ENCODE peak calls at places on chromosome 22, in four cellular contexts. One of them, this sample, is unnamed.

GRCh38 chr22:17205432-17205831 is 13.8 kb downstream of the ADA2 start:
- DNase-seq in effector memory CD4-positive, alpha-beta T cell: no peak
- DNase-seq in CD4-positive, CD25-positive, alpha-beta regulatory T cell: no peak
- DNase-seq in AG04450: no peak
- DNase-seq in this sample: no peak

GRCh38 chr22:24105018-24105360 is 76.3 kb upstream of the SUSD2 start:
- DNase-seq in CD4-positive, CD25-positive, alpha-beta regulatory T cell: no peak
- DNase-seq in AG04450: no peak
- DNase-seq in effector memory CD4-positive, alpha-beta T cell: no peak
- DNase-seq in this sample: no peak

GRCh38 chr22:24836282-24836681 is 30.3 kb downstream of the SGSM1 start:
- DNase-seq in AG04450: no peak
- DNase-seq in effector memory CD4-positive, alpha-beta T cell: no peak
- DNase-seq in CD4-positive, CD25-positive, alpha-beta regulatory T cell: no peak
- DNase-seq in this sample: no peak

GRCh38 chr22:39656495-39657490 is 86.2 kb downstream of the CACNA1I start:
- DNase-seq in AG04450: no peak
- DNase-seq in CD4-positive, CD25-positive, alpha-beta regulatory T cell: no peak
- DNase-seq in effector memory CD4-positive, alpha-beta T cell: no peak
- DNase-seq in this sample: no peak

GRCh38 chr22:17785185-17786184 is 11.2 kb upstream of the BID start:
- DNase-seq in effector memory CD4-positive, alpha-beta T cell: peak; percentile 53
- DNase-seq in CD4-positive, CD25-positive, alpha-beta regulatory T cell: peak; percentile 49
- DNase-seq in AG04450: no peak
- DNase-seq in this sample: no peak

GRCh38 chr22:36288571-36289405 is 35.9 kb downstream of the APOL1 start:
- DNase-seq in CD4-positive, CD25-positive, alpha-beta regulatory T cell: no peak
- DNase-seq in effector memory CD4-positive, alpha-beta T cell: no peak
- DNase-seq in AG04450: no peak
- DNase-seq in this sample: no peak

GRCh38 chr22:37777122-37777687 is 30.5 kb upstream of the GCAT start:
- DNase-seq in CD4-positive, CD25-positive, alpha-beta regulatory T cell: no peak
- DNase-seq in AG04450: peak; percentile 55
- DNase-seq in effector memory CD4-positive, alpha-beta T cell: no peak
- DNase-seq in this sample: no peak

GRCh38 chr22:29031236-29031982 is 30.2 kb downstream of the C22orf31 start:
- DNase-seq in CD4-positive, CD25-positive, alpha-beta regulatory T cell: no peak
- DNase-seq in effector memory CD4-positive, alpha-beta T cell: no peak
- DNase-seq in AG04450: peak; percentile 79
- DNase-seq in this sample: peak; percentile 52

GRCh38 chr22:40204331-40205116 is 26.8 kb downstream of the TNRC6B start:
- DNase-seq in AG04450: no peak
- DNase-seq in effector memory CD4-positive, alpha-beta T cell: no peak
- DNase-seq in CD4-positive, CD25-positive, alpha-beta regulatory T cell: no peak
- DNase-seq in this sample: no peak

GRCh38 chr22:32723632-32724031 is 77.9 kb upstream of the TIMP3 start:
- DNase-seq in effector memory CD4-positive, alpha-beta T cell: no peak
- DNase-seq in CD4-positive, CD25-positive, alpha-beta regulatory T cell: no peak
- DNase-seq in AG04450: peak; percentile 83
- DNase-seq in this sample: no peak

GRCh38 chr22:21963790-21964211 is 11.2 kb upstream of the PPM1F start:
- DNase-seq in effector memory CD4-positive, alpha-beta T cell: no peak
- DNase-seq in AG04450: no peak
- DNase-seq in CD4-positive, CD25-positive, alpha-beta regulatory T cell: no peak
- DNase-seq in this sample: no peak

GRCh38 chr22:38097557-38098409 is 12.7 kb downstream of the BAIAP2L2 start:
- DNase-seq in effector memory CD4-positive, alpha-beta T cell: no peak
- DNase-seq in AG04450: no peak
- DNase-seq in CD4-positive, CD25-positive, alpha-beta regulatory T cell: no peak
- DNase-seq in this sample: no peak

GRCh38 chr22:29907753-29908515 is 25.0 kb downstream of the MTMR3 start:
- DNase-seq in AG04450: peak; percentile 96
- DNase-seq in effector memory CD4-positive, alpha-beta T cell: no peak
- DNase-seq in CD4-positive, CD25-positive, alpha-beta regulatory T cell: no peak
- DNase-seq in this sample: no peak

GRCh38 chr22:38955926-38956325 is 1.5 kb upstream of the APOBEC3A start:
- DNase-seq in CD4-positive, CD25-positive, alpha-beta regulatory T cell: no peak
- DNase-seq in AG04450: no peak
- DNase-seq in effector memory CD4-positive, alpha-beta T cell: no peak
- DNase-seq in this sample: no peak

GRCh38 chr22:48720662-48721393 is 1106.8 kb downstream of the BRD1 start:
- DNase-seq in effector memory CD4-positive, alpha-beta T cell: no peak
- DNase-seq in AG04450: no peak
- DNase-seq in CD4-positive, CD25-positive, alpha-beta regulatory T cell: no peak
- DNase-seq in this sample: no peak

GRCh38 chr22:29825578-29825977 is 12.5 kb downstream of the ASCC2 start:
- DNase-seq in effector memory CD4-positive, alpha-beta T cell: no peak
- DNase-seq in CD4-positive, CD25-positive, alpha-beta regulatory T cell: no peak
- DNase-seq in AG04450: no peak
- DNase-seq in this sample: no peak

GRCh38 chr22:27804683-27805297 is 3.2 kb upstream of the MN1 start:
- DNase-seq in AG04450: peak; percentile 16
- DNase-seq in effector memory CD4-positive, alpha-beta T cell: no peak
- DNase-seq in CD4-positive, CD25-positive, alpha-beta regulatory T cell: no peak
- DNase-seq in this sample: no peak

GRCh38 chr22:30435674-30436126 is 10.1 kb downstream of the MTFP1 start:
- DNase-seq in effector memory CD4-positive, alpha-beta T cell: peak; percentile 73
- DNase-seq in CD4-positive, CD25-positive, alpha-beta regulatory T cell: peak; percentile 83
- DNase-seq in AG04450: no peak
- DNase-seq in this sample: no peak

GRCh38 chr22:29625090-29625825 is 21.8 kb downstream of the NF2 start:
- DNase-seq in CD4-positive, CD25-positive, alpha-beta regulatory T cell: peak; percentile 13
- DNase-seq in AG04450: no peak
- DNase-seq in effector memory CD4-positive, alpha-beta T cell: peak; percentile 12
- DNase-seq in this sample: peak; percentile 11

GRCh38 chr22:31136711-31137110 is 3.6 kb downstream of the PLA2G3 start:
- DNase-seq in AG04450: no peak
- DNase-seq in effector memory CD4-positive, alpha-beta T cell: no peak
- DNase-seq in CD4-positive, CD25-positive, alpha-beta regulatory T cell: no peak
- DNase-seq in this sample: no peak

GRCh38 chr22:17091851-17092250 is 7.1 kb downstream of the IL17RA start:
- DNase-seq in effector memory CD4-positive, alpha-beta T cell: no peak
- DNase-seq in CD4-positive, CD25-positive, alpha-beta regulatory T cell: no peak
- DNase-seq in AG04450: no peak
- DNase-seq in this sample: no peak

GRCh38 chr22:36226189-36226588 is 13.1 kb downstream of the APOL2 start:
- DNase-seq in AG04450: no peak
- DNase-seq in effector memory CD4-positive, alpha-beta T cell: no peak
- DNase-seq in CD4-positive, CD25-positive, alpha-beta regulatory T cell: no peak
- DNase-seq in this sample: no peak

GRCh38 chr22:33780761-33781160 is 139.5 kb downstream of the LARGE1 start:
- DNase-seq in CD4-positive, CD25-positive, alpha-beta regulatory T cell: no peak
- DNase-seq in effector memory CD4-positive, alpha-beta T cell: no peak
- DNase-seq in AG04450: no peak
- DNase-seq in this sample: no peak

GRCh38 chr22:38830026-38830844 is 13.6 kb downstream of the NPTXR start:
- DNase-seq in effector memory CD4-positive, alpha-beta T cell: no peak
- DNase-seq in CD4-positive, CD25-positive, alpha-beta regulatory T cell: no peak
- DNase-seq in AG04450: no peak
- DNase-seq in this sample: no peak

GRCh38 chr22:23608583-23608982 is 23.5 kb downstream of the DRICH1 start:
- DNase-seq in CD4-positive, CD25-positive, alpha-beta regulatory T cell: no peak
- DNase-seq in AG04450: no peak
- DNase-seq in effector memory CD4-positive, alpha-beta T cell: no peak
- DNase-seq in this sample: peak; percentile 22

GRCh38 chr22:46994983-46995382 is 232.5 kb downstream of the TBC1D22A start:
- DNase-seq in AG04450: no peak
- DNase-seq in CD4-positive, CD25-positive, alpha-beta regulatory T cell: no peak
- DNase-seq in effector memory CD4-positive, alpha-beta T cell: no peak
- DNase-seq in this sample: no peak

GRCh38 chr22:46995501-46996360 is 233.3 kb downstream of the TBC1D22A start:
- DNase-seq in effector memory CD4-positive, alpha-beta T cell: no peak
- DNase-seq in AG04450: no peak
- DNase-seq in CD4-positive, CD25-positive, alpha-beta regulatory T cell: no peak
- DNase-seq in this sample: no peak

GRCh38 chr22:46998346-46998745 is 235.9 kb downstream of the TBC1D22A start:
- DNase-seq in AG04450: no peak
- DNase-seq in CD4-positive, CD25-positive, alpha-beta regulatory T cell: no peak
- DNase-seq in effector memory CD4-positive, alpha-beta T cell: no peak
- DNase-seq in this sample: no peak

GRCh38 chr22:46996595-46997310 is 234.3 kb downstream of the TBC1D22A start:
- DNase-seq in effector memory CD4-positive, alpha-beta T cell: no peak
- DNase-seq in AG04450: no peak
- DNase-seq in CD4-positive, CD25-positive, alpha-beta regulatory T cell: no peak
- DNase-seq in this sample: no peak

DNA sequence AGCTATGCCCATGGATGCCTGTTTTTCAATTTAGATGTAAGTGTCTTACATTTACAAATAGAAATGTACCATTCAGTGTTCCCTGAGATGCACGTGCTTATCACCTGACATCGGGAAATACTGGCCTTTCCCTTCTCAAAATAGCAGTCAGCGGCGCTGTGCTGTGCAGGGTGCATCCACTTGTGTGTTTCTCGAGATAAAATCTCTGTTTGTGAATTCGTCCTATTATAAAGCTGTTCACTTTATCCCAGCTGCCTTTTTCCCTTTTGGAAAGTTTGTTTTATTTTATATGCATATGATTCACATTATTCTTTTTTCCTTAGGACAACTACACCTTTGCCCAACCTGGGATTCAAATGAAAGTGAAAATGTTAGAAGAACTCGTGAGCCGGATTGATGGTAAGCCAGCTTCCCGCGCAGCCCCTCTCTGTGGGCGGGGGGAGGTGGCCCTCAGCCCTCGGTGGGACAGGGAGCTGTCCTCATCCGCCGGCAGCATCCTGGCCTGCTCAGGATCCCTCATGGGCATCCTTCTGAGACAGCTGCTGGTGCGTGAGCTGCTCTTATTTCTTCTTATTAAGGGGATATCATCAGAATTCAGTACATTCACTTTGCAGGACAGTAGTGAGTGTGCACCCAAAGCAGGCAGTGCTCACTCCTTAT is 235.0 kb downstream of the TBC1D22A start:
- DNase-seq in effector memory CD4-positive, alpha-beta T cell: no peak
- DNase-seq in CD4-positive, CD25-positive, alpha-beta regulatory T cell: no peak
- DNase-seq in AG04450: no peak
- DNase-seq in this sample: no peak
- H3K4me3 ChIP-seq in effector memory CD4-positive, alpha-beta T cell: no peak overlapping the region
- H3K4me3 ChIP-seq in CD4-positive, CD25-positive, alpha-beta regulatory T cell: no peak overlapping the region
- H3K4me3 ChIP-seq in AG04450: no peak overlapping the region
- H3K4me3 ChIP-seq in this sample: no peak overlapping the region

GRCh38 chr22:19723165-19723989 is at the start of gene GP1BB:
- DNase-seq in effector memory CD4-positive, alpha-beta T cell: no peak
- DNase-seq in CD4-positive, CD25-positive, alpha-beta regulatory T cell: no peak
- DNase-seq in AG04450: no peak
- DNase-seq in this sample: no peak
- H3K4me3 ChIP-seq in effector memory CD4-positive, alpha-beta T cell: no peak within 1 kb of the TSS
- H3K4me3 ChIP-seq in CD4-positive, CD25-positive, alpha-beta regulatory T cell: no peak within 1 kb of the TSS
- H3K4me3 ChIP-seq in AG04450: no peak within 1 kb of the TSS
- H3K4me3 ChIP-seq in this sample: no peak within 1 kb of the TSS

GRCh38 chr22:43078522-43078921 is 10.7 kb downstream of the TTLL1 start:
- DNase-seq in effector memory CD4-positive, alpha-beta T cell: no peak
- DNase-seq in AG04450: no peak
- DNase-seq in CD4-positive, CD25-positive, alpha-beta regulatory T cell: no peak
- DNase-seq in this sample: no peak
- H3K4me3 ChIP-seq in effector memory CD4-positive, alpha-beta T cell: no peak overlapping the region
- H3K4me3 ChIP-seq in AG04450: no peak overlapping the region
- H3K4me3 ChIP-seq in CD4-positive, CD25-positive, alpha-beta regulatory T cell: no peak overlapping the region
- H3K4me3 ChIP-seq in this sample: no peak overlapping the region

GRCh38 chr22:42340695-42341383 is 70.4 kb upstream of the TCF20 start:
- DNase-seq in CD4-positive, CD25-positive, alpha-beta regulatory T cell: no peak
- DNase-seq in effector memory CD4-positive, alpha-beta T cell: no peak
- DNase-seq in AG04450: no peak
- DNase-seq in this sample: no peak
- H3K4me3 ChIP-seq in CD4-positive, CD25-positive, alpha-beta regulatory T cell: no peak overlapping the region
- H3K4me3 ChIP-seq in effector memory CD4-positive, alpha-beta T cell: no peak overlapping the region
- H3K4me3 ChIP-seq in AG04450: no peak overlapping the region
- H3K4me3 ChIP-seq in this sample: peak overlapping the region; percentile 26